ENCODE peak calls at places on chromosomes 5 and 9, in seven cellular contexts. D, O, J, T, H, P and U are unnamed samples.

GRCh38 chr9:130535818-130536521 is 43.4 kb upstream of the FUBP3 start:
- DNase-seq in T (no peak), D (no peak), H (no peak), O (peak; percentile 67), P (no peak), J (no peak), U (no peak)

GRCh38 chr9:754150-754931 is 87.2 kb upstream of the DMRT1 start:
- DNase-seq in O (no peak), T (no peak), P (no peak), J (no peak), H (no peak), D (no peak), U (no peak)

GRCh38 chr5:168686837-168687236 is 107.7 kb upstream of the PANK3 start:
- DNase-seq in H (no peak), D (no peak), J (no peak), O (no peak), T (no peak), P (no peak), U (no peak)

GRCh38 chr5:179272326-179273073 is 72.8 kb downstream of the ADAMTS2 start:
- DNase-seq in J (no peak), P (peak; percentile 39), H (no peak), T (no peak), D (no peak), O (no peak), U (no peak)

GRCh38 chr5:2240118-2240904 is 357.6 kb upstream of the IRX4 start:
- DNase-seq in D (no peak), P (no peak), T (no peak), H (no peak), J (no peak), O (peak; percentile 8), U (no peak)

GRCh38 chr5:52892242-52892878 is 96.8 kb upstream of the ITGA2 start:
- DNase-seq in T (no peak), P (no peak), J (no peak), O (no peak), H (no peak), D (no peak), U (no peak)

GRCh38 chr5:167671176-167671575 is 620.3 kb upstream of the WWC1 start:
- DNase-seq in P (no peak), D (no peak), T (no peak), J (no peak), O (no peak), H (no peak), U (no peak)

GRCh38 chr5:64680289-64680688 is 10.0 kb upstream of the SHISAL2B start:
- DNase-seq in P (no peak), D (no peak), H (no peak), J (no peak), T (no peak), O (no peak), U (no peak)

GRCh38 chr9:95143591-95144561 is 173.6 kb downstream of the FANCC start:
- DNase-seq in T (no peak), D (no peak), P (peak; percentile 54), H (no peak), O (no peak), J (no peak), U (no peak)

GRCh38 chr5:177230660-177231059 is 72.9 kb downstream of the RAB24 start:
- DNase-seq in H (no peak), O (no peak), J (no peak), P (no peak), T (no peak), D (no peak), U (no peak)

GRCh38 chr5:134465856-134466240 is 54.2 kb upstream of the CDKN2AIPNL start:
- DNase-seq in H (peak; percentile 85), P (peak; percentile 89), O (peak; percentile 48), T (peak; percentile 33), J (peak; percentile 8), D (peak; percentile 69), U (peak; percentile 57)